ENCODE peak calls at places on chromosomes 16 and 17, in nine cellular contexts. One of them, this sample, is unnamed.

GRCh38 chr16:87918866-87919680 is 17.3 kb downstream of the CA5A start:
- DNase-seq in neural progenitor cell: no peak
- DNase-seq in mesendoderm: no peak
- DNase-seq in endothelial cell of umbilical vein: no peak
- DNase-seq in HCT116: no peak
- DNase-seq in endodermal cell: no peak
- DNase-seq in mesenchymal stem cell: no peak
- DNase-seq in PC-3: no peak
- DNase-seq in kidney: no peak
- DNase-seq in this sample: no peak

GRCh38 chr17:75064867-75065561 is 18.0 kb downstream of the KCTD2 start:
- DNase-seq in neural progenitor cell: peak
- DNase-seq in mesendoderm: peak
- DNase-seq in endothelial cell of umbilical vein: no peak
- DNase-seq in HCT116: no peak
- DNase-seq in endodermal cell: peak
- DNase-seq in mesenchymal stem cell: no peak
- DNase-seq in PC-3: no peak
- DNase-seq in kidney: peak
- DNase-seq in this sample: no peak

GRCh38 chr17:9206989-9207317 is 185.6 kb downstream of the NTN1 start:
- DNase-seq in neural progenitor cell: no peak
- DNase-seq in mesendoderm: no peak
- DNase-seq in endothelial cell of umbilical vein: no peak
- DNase-seq in HCT116: no peak
- DNase-seq in endodermal cell: no peak
- DNase-seq in mesenchymal stem cell: no peak
- DNase-seq in PC-3: peak
- DNase-seq in kidney: no peak
- DNase-seq in this sample: no peak

GRCh38 chr16:79943738-79944137 is 343.2 kb upstream of the MAF start:
- DNase-seq in neural progenitor cell: no peak
- DNase-seq in mesendoderm: no peak
- DNase-seq in endothelial cell of umbilical vein: no peak
- DNase-seq in HCT116: no peak
- DNase-seq in endodermal cell: no peak
- DNase-seq in mesenchymal stem cell: no peak
- DNase-seq in PC-3: no peak
- DNase-seq in kidney: no peak
- DNase-seq in this sample: no peak

GRCh38 chr17:63040816-63041215 is 74.8 kb downstream of the TANC2 start:
- DNase-seq in neural progenitor cell: no peak
- DNase-seq in mesendoderm: no peak
- DNase-seq in endothelial cell of umbilical vein: no peak
- DNase-seq in HCT116: no peak
- DNase-seq in endodermal cell: no peak
- DNase-seq in mesenchymal stem cell: no peak
- DNase-seq in PC-3: no peak
- DNase-seq in kidney: no peak
- DNase-seq in this sample: no peak

GRCh38 chr17:62650587-62650986 is 23.1 kb downstream of the MRC2 start:
- DNase-seq in neural progenitor cell: no peak
- DNase-seq in mesendoderm: no peak
- DNase-seq in endothelial cell of umbilical vein: no peak
- DNase-seq in HCT116: no peak
- DNase-seq in endodermal cell: no peak
- DNase-seq in mesenchymal stem cell: no peak
- DNase-seq in PC-3: no peak
- DNase-seq in kidney: no peak
- DNase-seq in this sample: no peak

GRCh38 chr17:36661688-36662087 is 60.3 kb downstream of the MRM1 start:
- DNase-seq in neural progenitor cell: no peak
- DNase-seq in mesendoderm: no peak
- DNase-seq in endothelial cell of umbilical vein: no peak
- DNase-seq in HCT116: no peak
- DNase-seq in endodermal cell: no peak
- DNase-seq in mesenchymal stem cell: no peak
- DNase-seq in PC-3: no peak
- DNase-seq in kidney: no peak
- DNase-seq in this sample: no peak

GRCh38 chr16:81358860-81359259 is 44.1 kb downstream of the GAN start:
- DNase-seq in neural progenitor cell: no peak
- DNase-seq in mesendoderm: no peak
- DNase-seq in endothelial cell of umbilical vein: no peak
- DNase-seq in HCT116: no peak
- DNase-seq in endodermal cell: no peak
- DNase-seq in mesenchymal stem cell: no peak
- DNase-seq in PC-3: no peak
- DNase-seq in kidney: no peak
- DNase-seq in this sample: no peak

GRCh38 chr16:4377573-4378146 is 6.0 kb downstream of the VASN start:
- DNase-seq in neural progenitor cell: peak
- DNase-seq in mesendoderm: peak
- DNase-seq in endothelial cell of umbilical vein: no peak
- DNase-seq in HCT116: no peak
- DNase-seq in endodermal cell: peak
- DNase-seq in mesenchymal stem cell: no peak
- DNase-seq in PC-3: no peak
- DNase-seq in kidney: no peak
- DNase-seq in this sample: no peak

GRCh38 chr16:28497861-28498599 is 3.6 kb downstream of the APOBR start:
- DNase-seq in neural progenitor cell: no peak
- DNase-seq in mesendoderm: no peak
- DNase-seq in endothelial cell of umbilical vein: no peak
- DNase-seq in HCT116: no peak
- DNase-seq in endodermal cell: no peak
- DNase-seq in mesenchymal stem cell: no peak
- DNase-seq in PC-3: no peak
- DNase-seq in kidney: no peak
- DNase-seq in this sample: no peak

GRCh38 chr17:51045616-51046526 is 74.8 kb downstream of the SPAG9 start:
- DNase-seq in neural progenitor cell: peak
- DNase-seq in mesendoderm: peak
- DNase-seq in endothelial cell of umbilical vein: no peak
- DNase-seq in HCT116: no peak
- DNase-seq in endodermal cell: no peak
- DNase-seq in mesenchymal stem cell: no peak
- DNase-seq in PC-3: no peak
- DNase-seq in kidney: no peak
- DNase-seq in this sample: peak

DNA sequence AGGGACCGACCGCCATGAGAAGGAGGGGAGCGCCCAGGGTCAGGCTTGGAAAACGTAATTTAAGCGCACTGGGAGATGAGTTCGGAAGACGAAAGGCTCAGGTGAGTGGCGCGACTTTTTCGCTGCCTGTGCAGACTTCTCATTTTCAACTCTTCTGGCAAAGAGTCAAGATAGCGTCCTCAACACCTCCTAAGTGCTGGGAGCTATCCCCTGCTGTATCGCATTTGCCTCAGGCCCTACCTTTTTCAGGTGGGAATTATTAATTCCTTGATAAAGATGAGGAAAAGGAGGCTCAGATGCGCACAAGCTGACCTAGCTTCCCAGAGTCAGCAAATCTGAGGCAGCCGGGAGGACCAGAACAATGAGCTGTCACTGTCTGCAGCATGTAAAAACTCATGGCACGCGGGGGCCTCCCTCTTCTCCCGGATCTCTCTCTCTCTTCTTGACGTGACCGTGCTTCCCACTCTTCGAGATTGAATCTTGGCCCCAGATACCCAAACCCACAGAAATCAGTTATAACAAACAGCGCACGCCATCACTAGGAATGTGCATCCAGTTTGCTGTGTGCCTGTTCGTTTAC is 496 bp upstream of the ADAMTS18 start:
- DNase-seq in neural progenitor cell: peak
- DNase-seq in mesendoderm: peak
- DNase-seq in endothelial cell of umbilical vein: no peak
- DNase-seq in HCT116: no peak
- DNase-seq in endodermal cell: no peak
- DNase-seq in mesenchymal stem cell: no peak
- DNase-seq in PC-3: no peak
- DNase-seq in kidney: no peak
- DNase-seq in this sample: no peak
- H3K4me3 ChIP-seq in neural progenitor cell: peak
- H3K4me3 ChIP-seq in mesendoderm: no peak
- H3K4me3 ChIP-seq in endothelial cell of umbilical vein: peak
- H3K4me3 ChIP-seq in HCT116: no peak
- H3K4me3 ChIP-seq in endodermal cell: peak
- H3K4me3 ChIP-seq in mesenchymal stem cell: no peak
- H3K4me3 ChIP-seq in PC-3: no peak
- H3K4me3 ChIP-seq in kidney: no peak
- H3K4me3 ChIP-seq in this sample: no peak

DNA sequence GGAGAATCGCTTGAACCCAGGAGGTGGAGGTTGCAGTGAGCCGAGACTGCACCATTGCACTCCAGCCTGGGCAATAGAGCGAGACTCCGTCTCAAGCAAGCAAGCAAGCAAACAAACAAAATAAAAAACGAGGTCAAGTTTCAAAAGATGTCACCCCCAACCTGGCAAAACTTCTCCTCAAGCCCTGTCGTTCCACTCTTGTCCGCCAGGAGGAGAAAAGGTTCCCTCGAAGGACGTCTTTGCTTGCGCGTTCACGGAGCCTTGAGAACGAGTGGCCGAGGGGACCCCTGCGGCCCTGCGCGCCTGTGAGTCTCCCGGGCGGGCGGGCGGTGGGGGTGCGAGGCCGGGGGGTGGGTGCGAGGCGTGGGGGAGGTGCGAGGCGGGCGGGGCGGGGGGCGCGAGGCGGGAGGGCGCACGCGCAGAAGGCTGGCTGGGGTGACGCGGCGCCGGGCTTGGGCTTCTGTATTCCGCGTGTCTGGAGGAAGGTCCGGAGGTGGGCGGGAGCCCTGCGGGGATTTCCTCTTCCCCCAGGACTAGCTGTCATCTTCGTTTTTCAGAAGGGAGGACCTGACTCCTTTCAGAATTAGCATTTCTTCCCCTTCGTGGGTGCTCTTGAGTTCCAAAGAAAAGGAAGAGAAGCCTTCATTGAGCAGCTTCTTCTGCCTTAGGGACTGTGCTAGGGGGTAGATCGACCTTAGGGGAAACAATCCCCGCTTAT is 3.7 kb downstream of the SLC52A1 start:
- DNase-seq in neural progenitor cell: peak
- DNase-seq in mesendoderm: peak
- DNase-seq in endothelial cell of umbilical vein: peak
- DNase-seq in HCT116: peak
- DNase-seq in endodermal cell: peak
- DNase-seq in mesenchymal stem cell: peak
- DNase-seq in PC-3: peak
- DNase-seq in kidney: peak
- DNase-seq in this sample: peak
- H3K9ac ChIP-seq in neural progenitor cell: no peak
- H3K9ac ChIP-seq in mesendoderm: peak
- H3K9ac ChIP-seq in endothelial cell of umbilical vein: peak
- H3K9ac ChIP-seq in HCT116: peak
- H3K9ac ChIP-seq in endodermal cell: no peak
- H3K9ac ChIP-seq in mesenchymal stem cell: peak
- H3K9ac ChIP-seq in PC-3: peak
- H3K9ac ChIP-seq in kidney: no peak
- H3K9ac ChIP-seq in this sample: peak

GRCh38 chr17:77372444-77373297 is 231.9 kb downstream of the SEC14L1 start:
- DNase-seq in neural progenitor cell: peak
- DNase-seq in mesendoderm: peak
- DNase-seq in endothelial cell of umbilical vein: peak
- DNase-seq in HCT116: no peak
- DNase-seq in endodermal cell: peak
- DNase-seq in mesenchymal stem cell: peak
- DNase-seq in PC-3: no peak
- DNase-seq in kidney: peak
- DNase-seq in this sample: peak

GRCh38 chr17:77371888-77372443 is 231.2 kb downstream of the SEC14L1 start:
- DNase-seq in neural progenitor cell: peak
- DNase-seq in mesendoderm: peak
- DNase-seq in endothelial cell of umbilical vein: no peak
- DNase-seq in HCT116: no peak
- DNase-seq in endodermal cell: no peak
- DNase-seq in mesenchymal stem cell: no peak
- DNase-seq in PC-3: no peak
- DNase-seq in kidney: peak
- DNase-seq in this sample: no peak

GRCh38 chr17:77370536-77370935 is 229.8 kb downstream of the SEC14L1 start:
- DNase-seq in neural progenitor cell: no peak
- DNase-seq in mesendoderm: no peak
- DNase-seq in endothelial cell of umbilical vein: no peak
- DNase-seq in HCT116: no peak
- DNase-seq in endodermal cell: no peak
- DNase-seq in mesenchymal stem cell: no peak
- DNase-seq in PC-3: no peak
- DNase-seq in kidney: peak
- DNase-seq in this sample: no peak

GRCh38 chr17:77369544-77369971 is 228.8 kb downstream of the SEC14L1 start:
- DNase-seq in neural progenitor cell: no peak
- DNase-seq in mesendoderm: no peak
- DNase-seq in endothelial cell of umbilical vein: no peak
- DNase-seq in HCT116: no peak
- DNase-seq in endodermal cell: no peak
- DNase-seq in mesenchymal stem cell: no peak
- DNase-seq in PC-3: no peak
- DNase-seq in kidney: peak
- DNase-seq in this sample: no peak

DNA sequence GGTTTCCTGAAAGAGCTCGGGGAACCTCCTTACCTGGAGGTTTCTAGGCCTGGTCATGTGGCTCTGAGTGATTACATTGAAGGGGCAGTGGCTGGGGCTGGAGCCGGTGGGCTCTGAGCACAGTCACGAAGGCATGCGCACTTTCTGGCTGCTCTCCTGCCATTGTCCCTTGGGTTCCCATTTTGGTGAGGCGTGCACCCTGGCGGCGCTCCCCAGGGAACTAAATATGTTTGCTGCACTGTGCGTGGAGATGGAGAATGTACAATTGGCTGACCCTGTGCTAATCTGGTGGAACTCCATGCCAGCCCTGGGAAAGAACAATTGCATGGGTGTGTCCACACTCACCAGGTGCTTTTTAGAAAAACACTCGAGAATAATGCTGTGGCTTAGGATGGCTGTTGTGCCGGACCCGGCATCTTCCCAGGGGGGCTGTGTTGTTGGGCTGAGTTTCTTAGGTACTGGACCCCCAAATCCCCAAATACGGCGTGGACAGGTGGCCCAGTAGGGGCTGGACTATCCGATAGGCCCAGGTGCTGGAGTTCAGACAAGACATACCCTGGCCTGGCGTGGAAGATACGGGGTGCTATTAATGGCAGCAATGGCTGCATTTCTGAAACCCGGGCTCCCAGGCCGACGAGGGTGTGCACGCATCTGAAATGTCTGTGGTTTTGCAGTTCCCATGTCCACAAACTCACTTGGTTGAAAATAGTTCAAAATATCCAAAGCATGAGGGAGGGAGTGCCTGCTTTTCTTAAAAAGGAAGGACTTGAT is 230.5 kb downstream of the SEC14L1 start:
- DNase-seq in neural progenitor cell: no peak
- DNase-seq in mesendoderm: no peak
- DNase-seq in endothelial cell of umbilical vein: no peak
- DNase-seq in HCT116: no peak
- DNase-seq in endodermal cell: no peak
- DNase-seq in mesenchymal stem cell: peak
- DNase-seq in PC-3: no peak
- DNase-seq in kidney: peak
- DNase-seq in this sample: no peak
- H3K4me3 ChIP-seq in neural progenitor cell: no peak
- H3K4me3 ChIP-seq in mesendoderm: no peak
- H3K4me3 ChIP-seq in endothelial cell of umbilical vein: no peak
- H3K4me3 ChIP-seq in HCT116: no peak
- H3K4me3 ChIP-seq in endodermal cell: no peak
- H3K4me3 ChIP-seq in mesenchymal stem cell: no peak
- H3K4me3 ChIP-seq in PC-3: no peak
- H3K4me3 ChIP-seq in kidney: no peak
- H3K4me3 ChIP-seq in this sample: no peak

GRCh38 chr17:82901356-82901755 is 61.5 kb upstream of the ZNF750 start:
- DNase-seq in neural progenitor cell: no peak
- DNase-seq in mesendoderm: no peak
- DNase-seq in endothelial cell of umbilical vein: no peak
- DNase-seq in HCT116: no peak
- DNase-seq in endodermal cell: no peak
- DNase-seq in mesenchymal stem cell: no peak
- DNase-seq in PC-3: no peak
- DNase-seq in kidney: peak
- DNase-seq in this sample: no peak
- H3K9ac ChIP-seq in neural progenitor cell: no peak
- H3K9ac ChIP-seq in mesendoderm: no peak
- H3K9ac ChIP-seq in endothelial cell of umbilical vein: no peak
- H3K9ac ChIP-seq in HCT116: no peak
- H3K9ac ChIP-seq in endodermal cell: no peak
- H3K9ac ChIP-seq in mesenchymal stem cell: peak
- H3K9ac ChIP-seq in PC-3: no peak
- H3K9ac ChIP-seq in kidney: no peak
- H3K9ac ChIP-seq in this sample: no peak